ENCODE peak calls at places on chromosomes 12 and 14, in nine cellular contexts. O is astrocyte; S is stomach; V is body of pancreas; F is effector memory CD4-positive, alpha-beta T cell; X is PC-3; N is sigmoid colon; Q is heart left ventricle; B is AG04450. K is an unnamed sample. For H3K27me3, the result is how much of the 10 kb centered on the place peaks cover.

GRCh38 chr12:80044694-80045046 is 54.7 kb upstream of the OTOGL start:
- DNase-seq in O (peak), S (no peak), V (no peak), F (no peak), X (peak), N (no peak), Q (no peak), B (peak), K (peak)

GRCh38 chr12:81797100-81797499 is 38.0 kb upstream of the PPFIA2 start:
- DNase-seq in O (no peak), S (no peak), V (no peak), F (no peak), X (peak), N (no peak), Q (no peak), B (no peak), K (peak)

GRCh38 chr14:20332386-20332945 is 613 bp downstream of the CCNB1IP1 start:
- DNase-seq in O (no peak), S (no peak), V (peak), F (no peak), X (no peak), N (no peak), Q (no peak), B (no peak), K (peak)

GRCh38 chr12:130031041-130031440 is 127.2 kb upstream of the TMEM132D start:
- DNase-seq in O (no peak), S (no peak), V (no peak), F (no peak), X (no peak), N (no peak), Q (no peak), B (no peak), K (no peak)

GRCh38 chr14:56118611-56119181 is 485 bp downstream of the PELI2 start:
- DNase-seq in O (no peak), S (peak), V (peak), F (no peak), X (no peak), N (peak), Q (peak), B (no peak), K (no peak)

GRCh38 chr12:94714378-94714777 is 64.0 kb upstream of the TMCC3 start:
- DNase-seq in O (peak), S (no peak), V (peak), F (no peak), X (peak), N (no peak), Q (no peak), B (no peak), K (peak)

GRCh38 chr12:53376747-53377146 is 3.2 kb upstream of the SP1 start:
- DNase-seq in O (no peak), S (no peak), V (no peak), F (no peak), X (no peak), N (no peak), Q (no peak), B (no peak), K (no peak)

GRCh38 chr14:96637521-96637920 is 135.3 kb downstream of the PAPOLA start:
- DNase-seq in O (no peak), S (peak), V (no peak), F (no peak), X (no peak), N (no peak), Q (no peak), B (no peak), K (no peak)

GRCh38 chr12:70948236-70948975 is 27.9 kb upstream of the PTPRR start:
- DNase-seq in O (peak), S (no peak), V (no peak), F (no peak), X (no peak), N (no peak), Q (no peak), B (no peak), K (peak)

GRCh38 chr12:131092911-131093901 is 139.5 kb downstream of the ADGRD1 start:
- DNase-seq in O (no peak), S (no peak), V (no peak), F (no peak), X (peak), N (peak), Q (no peak), B (no peak), K (no peak)

GRCh38 chr12:44433647-44434046 is 442.5 kb downstream of the NELL2 start:
- DNase-seq in O (no peak), S (no peak), V (no peak), F (no peak), X (no peak), N (no peak), Q (no peak), B (no peak), K (no peak)

GRCh38 chr12:1806301-1807106 is 13.9 kb upstream of the LRTM2 start:
- DNase-seq in O (peak), S (peak), V (no peak), F (no peak), X (no peak), N (peak), Q (peak), B (no peak), K (peak)

GRCh38 chr14:52351191-52351560 is 37.1 kb downstream of the PTGER2 start:
- DNase-seq in O (peak), S (no peak), V (no peak), F (no peak), X (no peak), N (no peak), Q (no peak), B (no peak), K (peak)

GRCh38 chr12:49470986-49471385 is 67.8 kb upstream of the KCNH3 start:
- DNase-seq in O (no peak), S (no peak), V (no peak), F (no peak), X (no peak), N (no peak), Q (no peak), B (no peak), K (no peak)

GRCh38 chr12:99282086-99282485 is 365.5 kb upstream of the GARIN6 start:
- DNase-seq in O (no peak), S (no peak), V (no peak), F (no peak), X (no peak), N (no peak), Q (no peak), B (no peak), K (no peak)

GRCh38 chr12:111693818-111694217 is 8.0 kb downstream of the ACAD10 start:
- DNase-seq in O (no peak), S (no peak), V (no peak), F (no peak), X (no peak), N (no peak), Q (peak), B (no peak), K (no peak)

GRCh38 chr12:32302218-32302826 is 97.0 kb upstream of the FGD4 start:
- DNase-seq in O (no peak), S (no peak), V (peak), F (no peak), X (peak), N (no peak), Q (peak), B (no peak), K (no peak)

GRCh38 chr14:67508973-67509372 is 20.5 kb upstream of the TMEM229B start:
- DNase-seq in O (no peak), S (no peak), V (no peak), F (no peak), X (no peak), N (no peak), Q (no peak), B (no peak), K (no peak)

GRCh38 chr12:108972226-108972757 is 48.6 kb downstream of the SVOP start:
- DNase-seq in O (no peak), S (no peak), V (no peak), F (no peak), X (no peak), N (no peak), Q (no peak), B (no peak), K (no peak)

GRCh38 chr14:41549821-41550597 is 56.7 kb upstream of the LRFN5 start:
- DNase-seq in O (peak), S (no peak), V (no peak), F (no peak), X (peak), N (no peak), Q (no peak), B (no peak), K (peak)

GRCh38 chr14:89801128-89801527 is 153.4 kb downstream of the EFCAB11 start:
- DNase-seq in O (no peak), S (no peak), V (no peak), F (no peak), X (peak), N (no peak), Q (no peak), B (no peak), K (no peak)

GRCh38 chr12:121762269-121762668 is 31.2 kb downstream of the RHOF start:
- DNase-seq in O (peak), S (no peak), V (no peak), F (no peak), X (no peak), N (no peak), Q (no peak), B (no peak), K (peak)

GRCh38 chr12:51480978-51481377 is 56.3 kb downstream of the SLC4A8 start:
- DNase-seq in O (no peak), S (no peak), V (no peak), F (no peak), X (no peak), N (no peak), Q (no peak), B (no peak), K (no peak)

GRCh38 chr14:25406818-25407217 is 356.9 kb upstream of the STXBP6 start:
- DNase-seq in O (no peak), S (no peak), V (peak), F (no peak), X (peak), N (no peak), Q (no peak), B (no peak), K (peak)

GRCh38 chr12:131456301-131457027 is 254.4 kb upstream of the SFSWAP start:
- DNase-seq in O (no peak), S (peak), V (no peak), F (no peak), X (no peak), N (no peak), Q (no peak), B (no peak), K (no peak)

GRCh38 chr12:55607821-55608602 is 28.7 kb upstream of the OR10P1 start:
- DNase-seq in O (no peak), S (no peak), V (no peak), F (no peak), X (no peak), N (no peak), Q (no peak), B (no peak), K (no peak)

GRCh38 chr12:114430306-114430705 is 24.4 kb upstream of the TBX5 start:
- DNase-seq in O (peak), S (no peak), V (no peak), F (no peak), X (peak), N (no peak), Q (no peak), B (peak), K (peak)

GRCh38 chr14:77641534-77642341 is 25.3 kb upstream of the SPTLC2 start:
- DNase-seq in O (peak), S (peak), V (peak), F (peak), X (peak), N (peak), Q (peak), B (no peak), K (peak)

GRCh38 chr12:24728366-24728765 is 220.5 kb downstream of the BCAT1 start:
- DNase-seq in O (no peak), S (no peak), V (no peak), F (no peak), X (peak), N (no peak), Q (no peak), B (no peak), K (peak)

GRCh38 chr14:61537567-61538463 is 157.5 kb upstream of the HIF1A start:
- DNase-seq in O (peak), S (peak), V (peak), F (no peak), X (peak), N (no peak), Q (no peak), B (no peak), K (peak)

GRCh38 chr14:20460458-20461229 is 590 bp downstream of the PIP4P1 start:
- DNase-seq in O (no peak), S (peak), V (peak), F (peak), X (peak), N (peak), Q (no peak), B (no peak), K (no peak)

GRCh38 chr14:59630281-59630963 is 53.8 kb upstream of the CCDC175 start:
- DNase-seq in O (peak), S (no peak), V (peak), F (no peak), X (no peak), N (no peak), Q (no peak), B (no peak), K (no peak)

GRCh38 chr12:19683178-19683927 is 244.1 kb downstream of the AEBP2 start:
- DNase-seq in O (peak), S (no peak), V (no peak), F (no peak), X (peak), N (no peak), Q (no peak), B (no peak), K (peak)

GRCh38 chr12:53738834-53739284 is 11.6 kb upstream of the CALCOCO1 start:
- DNase-seq in O (no peak), S (no peak), V (no peak), F (no peak), X (no peak), N (no peak), Q (no peak), B (no peak), K (no peak)

GRCh38 chr14:28952707-28953106 is 186.1 kb downstream of the FOXG1 start:
- DNase-seq in O (no peak), S (no peak), V (no peak), F (no peak), X (peak), N (no peak), Q (no peak), B (no peak), K (no peak)

GRCh38 chr12:123150804-123151678 is at the start of gene PITPNM2:
- DNase-seq in O (no peak), S (peak), V (peak), F (peak), X (peak), N (peak), Q (peak), B (no peak), K (peak)

DNA sequence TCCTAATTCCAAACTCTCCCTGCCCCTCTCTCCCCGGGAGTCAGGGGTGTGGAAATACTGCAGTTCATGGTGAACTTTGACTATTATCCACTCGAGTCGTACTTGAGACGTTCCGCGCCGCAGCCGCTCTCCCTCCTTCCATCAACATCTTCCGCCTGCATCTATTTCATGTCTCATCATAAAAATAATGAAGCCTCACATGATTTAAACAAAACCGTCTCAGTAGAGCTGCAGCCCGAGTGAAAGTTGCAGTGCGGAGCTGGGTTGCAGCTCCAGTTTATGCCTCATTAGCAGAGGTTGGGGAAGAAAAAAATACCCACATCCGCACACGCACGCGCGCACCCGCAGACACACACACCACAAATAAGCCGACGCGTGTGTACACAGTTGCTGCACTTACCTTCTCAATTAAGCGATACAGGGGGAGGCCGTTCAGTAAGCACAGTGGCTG is 271 bp downstream of the LMO3 start:
- DNase-seq in O (peak), S (no peak), V (peak), F (no peak), X (peak), N (peak), Q (no peak), B (no peak), K (peak)
- H3K27me3 ChIP-seq in O (under half), S (under half), V (under half), F (under half), X (under half), N (under half), Q (under half), B (under half), K (under half)

GRCh38 chr14:68820536-68820935 is 27.7 kb upstream of the ZFP36L1 start:
- DNase-seq in O (no peak), S (no peak), V (no peak), F (peak), X (no peak), N (no peak), Q (no peak), B (no peak), K (no peak)
- H3K4me3 ChIP-seq in O (no peak), S (no peak), V (no peak), F (no peak), X (no peak), N (no peak), Q (no peak), B (no peak), K (no peak)

GRCh38 chr12:76060111-76060510 is 24.4 kb downstream of the NAP1L1 start:
- DNase-seq in O (no peak), S (no peak), V (no peak), F (no peak), X (no peak), N (no peak), Q (no peak), B (no peak), K (no peak)

GRCh38 chr12:76057316-76057715 is 25.7 kb upstream of the PHLDA1 start:
- DNase-seq in O (no peak), S (no peak), V (no peak), F (no peak), X (no peak), N (no peak), Q (no peak), B (no peak), K (no peak)

GRCh38 chr12:76049575-76050251 is 18.1 kb upstream of the PHLDA1 start:
- DNase-seq in O (no peak), S (no peak), V (no peak), F (no peak), X (no peak), N (no peak), Q (no peak), B (no peak), K (no peak)

GRCh38 chr12:76055393-76055792 is 23.8 kb upstream of the PHLDA1 start:
- DNase-seq in O (no peak), S (no peak), V (no peak), F (no peak), X (no peak), N (no peak), Q (no peak), B (no peak), K (no peak)
- H3K27ac ChIP-seq in O (no peak), S (no peak), V (no peak), F (no peak), X (no peak), N (no peak), Q (no peak), B (no peak), K (no peak)

DNA sequence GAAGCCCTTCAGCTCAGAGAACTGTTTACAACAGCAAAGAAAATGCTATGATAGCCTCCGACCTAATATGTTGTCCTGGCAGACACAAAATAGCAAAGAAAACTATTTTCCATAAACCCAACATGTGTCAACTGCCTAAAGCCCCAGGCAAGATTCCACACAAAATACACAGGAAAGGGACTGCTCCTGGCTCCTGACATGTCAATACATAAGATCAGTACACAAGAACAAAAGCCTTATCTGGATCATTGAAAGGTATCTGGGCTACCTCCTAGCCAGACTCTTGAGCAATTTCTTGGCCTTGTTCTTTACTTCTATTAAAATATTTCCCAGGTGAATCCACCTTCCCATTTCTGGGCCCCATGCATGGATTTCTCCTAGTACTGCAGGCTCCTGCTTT is 242.3 kb upstream of the GRIP1 start:
- DNase-seq in O (no peak), S (no peak), V (no peak), F (no peak), X (no peak), N (no peak), Q (no peak), B (no peak), K (no peak)
- H3K27me3 ChIP-seq in O (under half), S (under half), V (under half), F (under half), X (under half), N (under half), Q (under half), B (under half), K (under half)